ENCODE peak calls at places on chromosome 9, in four cellular contexts. One of them, this sample, is unnamed.

GRCh38 chr9:14223081-14223480 is 90.9 kb downstream of the NFIB start:
- DNase-seq in A549: no peak
- DNase-seq in GM12878: no peak
- DNase-seq in K562: no peak
- DNase-seq in this sample: no peak

GRCh38 chr9:77805810-77806209 is 157.7 kb upstream of the GNA14 start:
- DNase-seq in A549: no peak
- DNase-seq in GM12878: no peak
- DNase-seq in K562: no peak
- DNase-seq in this sample: no peak

GRCh38 chr9:121876212-121876611 is 216.9 kb downstream of the TTLL11 start:
- DNase-seq in A549: no peak
- DNase-seq in GM12878: no peak
- DNase-seq in K562: no peak
- DNase-seq in this sample: no peak

GRCh38 chr9:32644698-32645097 is 9.2 kb upstream of the TAF1L start:
- DNase-seq in A549: peak; percentile 65
- DNase-seq in GM12878: no peak
- DNase-seq in K562: no peak
- DNase-seq in this sample: peak; percentile 78

GRCh38 chr9:138070815-138071214 is 193.2 kb downstream of the CACNA1B start:
- DNase-seq in A549: no peak
- DNase-seq in GM12878: no peak
- DNase-seq in K562: no peak
- DNase-seq in this sample: no peak

GRCh38 chr9:16803648-16804047 is 66.8 kb downstream of the BNC2 start:
- DNase-seq in A549: no peak
- DNase-seq in GM12878: no peak
- DNase-seq in K562: no peak
- DNase-seq in this sample: no peak

GRCh38 chr9:97316904-97317303 is 9.4 kb downstream of the CCDC180 start:
- DNase-seq in A549: no peak
- DNase-seq in GM12878: no peak
- DNase-seq in K562: no peak
- DNase-seq in this sample: no peak

GRCh38 chr9:21989440-21990189 is 4.6 kb downstream of the CDKN2A start:
- DNase-seq in A549: no peak
- DNase-seq in GM12878: no peak
- DNase-seq in K562: no peak
- DNase-seq in this sample: no peak

GRCh38 chr9:114770991-114771390 is 34.8 kb downstream of the TNFSF15 start:
- DNase-seq in A549: peak; percentile 4
- DNase-seq in GM12878: no peak
- DNase-seq in K562: no peak
- DNase-seq in this sample: no peak

GRCh38 chr9:98276907-98277469 is 21.5 kb upstream of the TBC1D2 start:
- DNase-seq in A549: no peak
- DNase-seq in GM12878: no peak
- DNase-seq in K562: no peak
- DNase-seq in this sample: no peak

GRCh38 chr9:17398351-17398750 is 180.5 kb upstream of the SH3GL2 start:
- DNase-seq in A549: no peak
- DNase-seq in GM12878: no peak
- DNase-seq in K562: no peak
- DNase-seq in this sample: peak; percentile 52

GRCh38 chr9:114697951-114698351 is 16.0 kb upstream of the TEX48 start:
- DNase-seq in A549: no peak
- DNase-seq in GM12878: peak; percentile 16
- DNase-seq in K562: no peak
- DNase-seq in this sample: no peak

GRCh38 chr9:128887914-128888350 is 6.0 kb downstream of the LRRC8A start:
- DNase-seq in A549: no peak
- DNase-seq in GM12878: no peak
- DNase-seq in K562: no peak
- DNase-seq in this sample: no peak

GRCh38 chr9:134698111-134698510 is 56.5 kb downstream of the COL5A1 start:
- DNase-seq in A549: no peak
- DNase-seq in GM12878: no peak
- DNase-seq in K562: no peak
- DNase-seq in this sample: no peak

GRCh38 chr9:83339435-83339834 is 198.8 kb downstream of the FRMD3 start:
- DNase-seq in A549: no peak
- DNase-seq in GM12878: no peak
- DNase-seq in K562: no peak
- DNase-seq in this sample: no peak
- TF ChIP-seq ELK1 in A549: no peak
- TF ChIP-seq ELK1 in GM12878: no peak
- TF ChIP-seq ELK1 in K562: no peak
- TF ChIP-seq ELK1 in this sample: no peak

DNA sequence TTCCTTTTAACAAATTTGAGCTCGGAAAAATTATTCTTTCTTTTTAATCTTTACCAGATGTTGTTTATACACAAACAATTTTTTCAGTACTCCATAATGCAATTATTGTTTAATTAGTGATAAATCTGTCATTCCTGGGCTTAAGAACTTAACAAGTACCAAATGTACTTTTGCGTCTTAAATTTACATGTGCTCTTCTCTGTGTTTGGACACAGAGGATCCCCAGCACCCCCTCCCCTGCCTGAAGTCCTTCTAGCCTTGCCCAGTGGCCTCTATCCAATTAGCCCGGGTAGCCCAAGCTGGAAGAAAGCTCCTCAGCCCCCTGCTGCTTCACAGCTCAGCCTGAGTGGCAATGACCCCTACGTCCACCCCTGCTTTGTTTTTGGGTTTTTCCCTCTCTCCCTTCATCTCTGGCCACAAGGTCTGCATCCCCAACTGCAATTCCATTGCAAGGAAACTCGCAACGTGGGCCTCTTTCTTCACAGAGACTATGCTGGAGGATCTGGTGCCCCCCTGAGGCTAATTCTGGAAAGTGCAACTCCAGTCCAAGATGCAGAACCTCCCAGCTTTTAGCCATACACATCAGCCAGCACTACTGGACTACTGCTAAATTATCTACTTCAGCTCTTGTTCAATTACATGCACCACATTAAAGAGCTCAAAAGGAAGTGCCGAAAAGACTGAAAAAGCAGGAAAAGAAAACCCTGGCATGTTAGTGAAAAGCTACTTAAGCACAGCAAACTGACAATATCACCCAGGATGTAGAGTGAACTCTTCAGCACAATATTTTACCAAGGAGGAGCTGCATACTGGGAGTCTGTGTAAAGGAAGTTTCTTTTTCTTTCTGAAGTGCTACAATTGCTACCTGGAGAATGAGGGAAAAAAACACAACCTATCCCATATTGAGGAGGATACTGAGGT is 186.2 kb downstream of the FANCC start:
- DNase-seq in A549: peak; percentile 58
- DNase-seq in GM12878: no peak
- DNase-seq in K562: peak; percentile 69
- DNase-seq in this sample: peak; percentile 60
- TF ChIP-seq RAD21 in A549: peak; percentile 83
- TF ChIP-seq RAD21 in GM12878: peak; percentile 83
- TF ChIP-seq RAD21 in K562: peak; percentile 62
- TF ChIP-seq RAD21 in this sample: peak; percentile 86

GRCh38 chr9:95018099-95018927 is 291.8 kb downstream of the AOPEP start:
- DNase-seq in A549: peak; percentile 87
- DNase-seq in GM12878: no peak
- DNase-seq in K562: no peak
- DNase-seq in this sample: peak; percentile 97
- TF ChIP-seq ELK1 in A549: no peak
- TF ChIP-seq ELK1 in GM12878: no peak
- TF ChIP-seq ELK1 in K562: no peak
- TF ChIP-seq ELK1 in this sample: no peak

DNA sequence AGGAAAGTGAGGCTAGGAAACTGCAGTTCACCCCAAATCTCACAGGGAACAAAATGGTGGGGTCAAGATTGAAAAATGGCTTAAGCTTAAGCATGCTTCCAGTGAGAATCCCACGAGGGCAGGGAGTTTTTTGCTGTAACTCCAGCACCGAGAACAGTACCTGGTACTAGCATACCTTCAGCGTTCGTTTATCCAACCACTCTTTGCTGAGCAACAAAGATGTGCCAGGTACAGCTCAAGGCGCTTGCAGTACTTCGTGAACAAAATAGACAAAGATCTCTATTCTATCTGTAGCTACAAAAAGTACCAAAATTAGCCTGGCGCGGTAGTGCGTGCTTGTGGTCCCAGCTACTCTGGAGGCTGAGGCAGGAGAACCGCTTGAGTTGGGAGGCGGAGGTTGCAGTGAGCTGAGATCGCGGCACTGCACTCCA is 783 bp upstream of the PPP6C start:
- DNase-seq in A549: no peak
- DNase-seq in GM12878: no peak
- DNase-seq in K562: no peak
- DNase-seq in this sample: no peak
- TF ChIP-seq RAD21 in A549: no peak
- TF ChIP-seq RAD21 in GM12878: no peak
- TF ChIP-seq RAD21 in K562: no peak
- TF ChIP-seq RAD21 in this sample: no peak

GRCh38 chr9:94140791-94141790 is 56.8 kb downstream of the PTPDC1 start:
- DNase-seq in A549: no peak
- DNase-seq in GM12878: no peak
- DNase-seq in K562: no peak
- DNase-seq in this sample: no peak
- TF ChIP-seq ELK1 in A549: no peak
- TF ChIP-seq ELK1 in GM12878: no peak
- TF ChIP-seq ELK1 in K562: no peak
- TF ChIP-seq ELK1 in this sample: no peak

GRCh38 chr9:130117816-130118632 is 54.2 kb upstream of the NCS1 start:
- DNase-seq in A549: no peak
- DNase-seq in GM12878: no peak
- DNase-seq in K562: no peak
- DNase-seq in this sample: peak; percentile 76
- TF ChIP-seq RAD21 in A549: no peak
- TF ChIP-seq RAD21 in GM12878: no peak
- TF ChIP-seq RAD21 in K562: no peak
- TF ChIP-seq RAD21 in this sample: peak; percentile 5

DNA sequence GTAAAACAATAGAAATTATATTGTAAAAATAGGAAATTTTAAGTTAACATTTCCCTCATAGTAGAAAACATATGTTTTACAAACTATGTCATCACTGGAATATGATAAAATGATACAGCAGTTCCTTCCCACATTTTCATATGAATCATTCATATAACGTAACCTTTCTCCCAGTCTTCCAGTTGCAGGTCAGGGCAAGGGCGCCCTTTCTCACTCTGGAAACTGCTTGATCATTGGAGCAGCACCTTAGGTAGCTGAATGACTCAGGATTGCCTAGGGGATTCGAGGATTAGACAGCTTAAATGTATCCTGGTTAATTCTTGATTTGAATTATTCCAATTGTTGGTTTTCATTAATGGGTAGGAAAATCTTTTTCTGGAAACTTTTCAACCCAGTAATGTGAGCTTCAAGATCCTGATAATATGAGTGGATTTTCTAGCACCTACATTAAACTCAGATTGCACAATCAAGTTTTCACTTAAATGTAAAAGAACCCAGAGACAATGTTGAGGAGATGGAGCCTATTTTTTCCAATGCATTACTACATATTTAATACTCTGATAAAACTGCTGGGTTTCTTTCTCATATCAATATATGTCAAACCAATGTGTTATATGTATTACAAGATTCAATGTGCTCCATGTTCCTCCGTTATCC is 32.6 kb upstream of the ANXA1 start:
- DNase-seq in A549: peak; percentile 93
- DNase-seq in GM12878: no peak
- DNase-seq in K562: no peak
- DNase-seq in this sample: peak; percentile 77
- TF ChIP-seq ELK1 in A549: no peak
- TF ChIP-seq ELK1 in GM12878: no peak
- TF ChIP-seq ELK1 in K562: no peak
- TF ChIP-seq ELK1 in this sample: no peak

DNA sequence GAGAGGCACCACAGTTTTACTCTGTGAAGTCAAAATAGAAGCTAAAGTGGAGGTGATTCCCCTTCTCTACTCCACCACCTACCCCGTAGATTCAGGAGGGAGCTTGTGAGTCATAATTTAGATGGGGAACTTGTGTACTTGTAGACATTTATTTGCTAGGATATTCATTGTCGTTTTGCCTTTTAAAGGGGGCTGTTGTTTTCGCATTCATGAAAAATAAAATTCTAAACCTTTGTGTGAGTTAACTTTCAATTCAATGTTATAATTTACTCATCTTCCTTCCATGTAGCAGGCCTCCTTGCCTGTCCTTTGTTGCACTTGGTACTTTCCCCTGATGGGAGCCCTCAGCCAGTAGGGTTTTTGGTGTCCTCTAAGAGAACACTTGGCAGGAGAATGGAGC is 22.0 kb downstream of the SECISBP2 start:
- DNase-seq in A549: no peak
- DNase-seq in GM12878: peak; percentile 45
- DNase-seq in K562: no peak
- DNase-seq in this sample: no peak
- TF ChIP-seq RAD21 in A549: no peak
- TF ChIP-seq RAD21 in GM12878: no peak
- TF ChIP-seq RAD21 in K562: no peak
- TF ChIP-seq RAD21 in this sample: no peak

GRCh38 chr9:87676976-87677775 is 48.7 kb upstream of the CTSL start:
- DNase-seq in A549: no peak
- DNase-seq in GM12878: no peak
- DNase-seq in K562: no peak
- DNase-seq in this sample: peak; percentile 4
- TF ChIP-seq ELK1 in A549: no peak
- TF ChIP-seq ELK1 in GM12878: no peak
- TF ChIP-seq ELK1 in K562: no peak
- TF ChIP-seq ELK1 in this sample: no peak

DNA sequence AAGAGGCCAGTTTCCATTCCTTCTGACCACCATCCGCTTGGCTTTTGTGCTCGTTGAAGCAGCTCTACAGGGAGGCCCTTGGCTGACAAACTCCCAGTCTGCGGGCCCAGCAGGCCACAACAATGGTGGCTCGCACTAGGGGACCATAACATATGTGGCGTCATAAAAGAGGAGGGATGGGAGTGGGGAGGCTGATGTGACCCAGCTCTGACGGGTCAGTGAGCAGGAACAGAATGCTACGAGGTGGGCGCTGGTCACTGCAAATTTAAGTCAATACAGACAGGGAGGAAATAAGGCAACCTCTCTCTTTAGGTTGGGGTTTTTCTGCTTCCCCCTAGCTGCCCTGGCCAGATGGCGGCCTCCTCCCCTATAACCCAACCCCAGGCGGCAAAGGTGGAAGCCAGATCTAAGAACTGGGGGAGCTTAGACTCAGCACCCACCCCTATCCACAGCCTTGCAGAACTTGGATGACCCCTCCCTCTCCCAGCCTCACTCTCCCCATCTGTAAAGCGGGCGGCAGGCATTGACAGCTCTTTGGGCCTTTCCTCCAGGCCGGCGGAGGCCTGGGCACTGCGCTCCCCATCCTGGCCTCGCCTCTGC is 778 bp downstream of the FRRS1L start:
- DNase-seq in A549: no peak
- DNase-seq in GM12878: no peak
- DNase-seq in K562: no peak
- DNase-seq in this sample: no peak
- TF ChIP-seq RAD21 in A549: no peak
- TF ChIP-seq RAD21 in GM12878: no peak
- TF ChIP-seq RAD21 in K562: no peak
- TF ChIP-seq RAD21 in this sample: no peak

This sample was measured in IMR-90.